ENCODE peak calls at places on chromosomes 13 and 19, in seven cellular contexts. One of them, this sample, is unnamed.

GRCh38 chr13:103772576-103772975 is 706.4 kb upstream of the SLC10A2 start:
- DNase-seq in fibroblast of mammary gland: no peak
- DNase-seq in lower lobe of right lung: no peak
- DNase-seq in D721Med: no peak
- DNase-seq in fibroblast of the aortic adventitia: no peak
- DNase-seq in BJ: no peak
- DNase-seq in tibial nerve: no peak
- DNase-seq in this sample: no peak

GRCh38 chr13:65744761-65745160 is 1485.4 kb downstream of the PCDH9 start:
- DNase-seq in fibroblast of mammary gland: peak; percentile 75
- DNase-seq in lower lobe of right lung: no peak
- DNase-seq in D721Med: no peak
- DNase-seq in fibroblast of the aortic adventitia: peak; percentile 87
- DNase-seq in BJ: peak; percentile 11
- DNase-seq in tibial nerve: no peak
- DNase-seq in this sample: peak; percentile 38

GRCh38 chr13:83485101-83485500 is 397.2 kb downstream of the SLITRK1 start:
- DNase-seq in fibroblast of mammary gland: no peak
- DNase-seq in lower lobe of right lung: no peak
- DNase-seq in D721Med: no peak
- DNase-seq in fibroblast of the aortic adventitia: no peak
- DNase-seq in BJ: no peak
- DNase-seq in tibial nerve: no peak
- DNase-seq in this sample: no peak

GRCh38 chr13:55199132-55199531 is 1941.6 kb upstream of the PRR20A start:
- DNase-seq in fibroblast of mammary gland: no peak
- DNase-seq in lower lobe of right lung: no peak
- DNase-seq in D721Med: no peak
- DNase-seq in fibroblast of the aortic adventitia: no peak
- DNase-seq in BJ: no peak
- DNase-seq in tibial nerve: no peak
- DNase-seq in this sample: no peak

GRCh38 chr13:21637296-21637695 is 33.3 kb upstream of the MICU2 start:
- DNase-seq in fibroblast of mammary gland: peak; percentile 56
- DNase-seq in lower lobe of right lung: peak; percentile 77
- DNase-seq in D721Med: no peak
- DNase-seq in fibroblast of the aortic adventitia: peak; percentile 10
- DNase-seq in BJ: no peak
- DNase-seq in tibial nerve: no peak
- DNase-seq in this sample: no peak

GRCh38 chr19:3507371-3508120 is 1.4 kb downstream of the FZR1 start:
- DNase-seq in fibroblast of mammary gland: no peak
- DNase-seq in lower lobe of right lung: no peak
- DNase-seq in D721Med: no peak
- DNase-seq in fibroblast of the aortic adventitia: no peak
- DNase-seq in BJ: no peak
- DNase-seq in tibial nerve: no peak
- DNase-seq in this sample: no peak

GRCh38 chr13:79870766-79871165 is 389.8 kb downstream of the NDFIP2 start:
- DNase-seq in fibroblast of mammary gland: peak; percentile 42
- DNase-seq in lower lobe of right lung: no peak
- DNase-seq in D721Med: no peak
- DNase-seq in fibroblast of the aortic adventitia: peak; percentile 19
- DNase-seq in BJ: no peak
- DNase-seq in tibial nerve: no peak
- DNase-seq in this sample: no peak

GRCh38 chr19:35909684-35910035 is 1.6 kb upstream of the TYROBP start:
- DNase-seq in fibroblast of mammary gland: no peak
- DNase-seq in lower lobe of right lung: no peak
- DNase-seq in D721Med: no peak
- DNase-seq in fibroblast of the aortic adventitia: no peak
- DNase-seq in BJ: no peak
- DNase-seq in tibial nerve: no peak
- DNase-seq in this sample: no peak

GRCh38 chr13:38868399-38868798 is 122.2 kb downstream of the STOML3 start:
- DNase-seq in fibroblast of mammary gland: no peak
- DNase-seq in lower lobe of right lung: no peak
- DNase-seq in D721Med: no peak
- DNase-seq in fibroblast of the aortic adventitia: no peak
- DNase-seq in BJ: no peak
- DNase-seq in tibial nerve: no peak
- DNase-seq in this sample: no peak

GRCh38 chr13:44303681-44304432 is 69.8 kb upstream of the SERP2 start:
- DNase-seq in fibroblast of mammary gland: peak; percentile 33
- DNase-seq in lower lobe of right lung: no peak
- DNase-seq in D721Med: no peak
- DNase-seq in fibroblast of the aortic adventitia: peak; percentile 89
- DNase-seq in BJ: no peak
- DNase-seq in tibial nerve: no peak
- DNase-seq in this sample: no peak

GRCh38 chr19:662207-662961 is 630 bp downstream of the RNF126 start:
- DNase-seq in fibroblast of mammary gland: peak; percentile 37
- DNase-seq in lower lobe of right lung: peak; percentile 80
- DNase-seq in D721Med: no peak
- DNase-seq in fibroblast of the aortic adventitia: peak; percentile 19
- DNase-seq in BJ: no peak
- DNase-seq in tibial nerve: no peak
- DNase-seq in this sample: no peak

GRCh38 chr13:73767747-73768315 is 366.4 kb downstream of the KLF12 start:
- DNase-seq in fibroblast of mammary gland: no peak
- DNase-seq in lower lobe of right lung: no peak
- DNase-seq in D721Med: no peak
- DNase-seq in fibroblast of the aortic adventitia: no peak
- DNase-seq in BJ: no peak
- DNase-seq in tibial nerve: no peak
- DNase-seq in this sample: no peak

GRCh38 chr13:57627663-57628062 is 3.9 kb upstream of the PCDH17 start:
- DNase-seq in fibroblast of mammary gland: peak; percentile 25
- DNase-seq in lower lobe of right lung: no peak
- DNase-seq in D721Med: no peak
- DNase-seq in fibroblast of the aortic adventitia: peak; percentile 32
- DNase-seq in BJ: no peak
- DNase-seq in tibial nerve: no peak
- DNase-seq in this sample: no peak

GRCh38 chr19:11019824-11020223 is 59.0 kb downstream of the SMARCA4 start:
- DNase-seq in fibroblast of mammary gland: peak; percentile 47
- DNase-seq in lower lobe of right lung: no peak
- DNase-seq in D721Med: no peak
- DNase-seq in fibroblast of the aortic adventitia: no peak
- DNase-seq in BJ: no peak
- DNase-seq in tibial nerve: no peak
- DNase-seq in this sample: no peak

GRCh38 chr13:39410089-39410901 is 192.7 kb downstream of the LHFPL6 start:
- DNase-seq in fibroblast of mammary gland: peak; percentile 86
- DNase-seq in lower lobe of right lung: no peak
- DNase-seq in D721Med: no peak
- DNase-seq in fibroblast of the aortic adventitia: peak; percentile 94
- DNase-seq in BJ: peak; percentile 33
- DNase-seq in tibial nerve: no peak
- DNase-seq in this sample: peak; percentile 55

GRCh38 chr13:24650157-24650556 is 30.1 kb upstream of the ATP12A start:
- DNase-seq in fibroblast of mammary gland: peak; percentile 86
- DNase-seq in lower lobe of right lung: no peak
- DNase-seq in D721Med: no peak
- DNase-seq in fibroblast of the aortic adventitia: peak; percentile 83
- DNase-seq in BJ: peak; percentile 23
- DNase-seq in tibial nerve: no peak
- DNase-seq in this sample: peak; percentile 73

GRCh38 chr13:43196171-43196611 is 172.8 kb downstream of the DNAJC15 start:
- DNase-seq in fibroblast of mammary gland: peak; percentile 44
- DNase-seq in lower lobe of right lung: no peak
- DNase-seq in D721Med: no peak
- DNase-seq in fibroblast of the aortic adventitia: peak; percentile 45
- DNase-seq in BJ: no peak
- DNase-seq in tibial nerve: no peak
- DNase-seq in this sample: no peak

GRCh38 chr13:63517376-63517775 is 2101.7 kb upstream of the PCDH20 start:
- DNase-seq in fibroblast of mammary gland: peak; percentile 85
- DNase-seq in lower lobe of right lung: no peak
- DNase-seq in D721Med: no peak
- DNase-seq in fibroblast of the aortic adventitia: no peak
- DNase-seq in BJ: peak; percentile 61
- DNase-seq in tibial nerve: no peak
- DNase-seq in this sample: peak; percentile 29

GRCh38 chr13:94168784-94169512 is 310.5 kb downstream of the DCT start:
- DNase-seq in fibroblast of mammary gland: peak; percentile 49
- DNase-seq in lower lobe of right lung: peak; percentile 45
- DNase-seq in D721Med: no peak
- DNase-seq in fibroblast of the aortic adventitia: peak; percentile 65
- DNase-seq in BJ: no peak
- DNase-seq in tibial nerve: no peak
- DNase-seq in this sample: no peak

GRCh38 chr13:40016953-40017660 is 361.6 kb downstream of the COG6 start:
- DNase-seq in fibroblast of mammary gland: no peak
- DNase-seq in lower lobe of right lung: no peak
- DNase-seq in D721Med: no peak
- DNase-seq in fibroblast of the aortic adventitia: no peak
- DNase-seq in BJ: no peak
- DNase-seq in tibial nerve: no peak
- DNase-seq in this sample: no peak

GRCh38 chr13:101398920-101399319 is 17.4 kb downstream of the NALCN start:
- DNase-seq in fibroblast of mammary gland: peak; percentile 86
- DNase-seq in lower lobe of right lung: no peak
- DNase-seq in D721Med: no peak
- DNase-seq in fibroblast of the aortic adventitia: peak; percentile 29
- DNase-seq in BJ: no peak
- DNase-seq in tibial nerve: no peak
- DNase-seq in this sample: peak; percentile 27

GRCh38 chr19:28329429-28329828 is 883.5 kb downstream of the UQCRFS1 start:
- DNase-seq in fibroblast of mammary gland: no peak
- DNase-seq in lower lobe of right lung: no peak
- DNase-seq in D721Med: no peak
- DNase-seq in fibroblast of the aortic adventitia: no peak
- DNase-seq in BJ: no peak
- DNase-seq in tibial nerve: no peak
- DNase-seq in this sample: no peak

GRCh38 chr19:28319918-28320317 is 893.0 kb downstream of the UQCRFS1 start:
- DNase-seq in fibroblast of mammary gland: no peak
- DNase-seq in lower lobe of right lung: no peak
- DNase-seq in D721Med: no peak
- DNase-seq in fibroblast of the aortic adventitia: no peak
- DNase-seq in BJ: no peak
- DNase-seq in tibial nerve: no peak
- DNase-seq in this sample: no peak

GRCh38 chr19:28319208-28319607 is 893.7 kb downstream of the UQCRFS1 start:
- DNase-seq in fibroblast of mammary gland: no peak
- DNase-seq in lower lobe of right lung: no peak
- DNase-seq in D721Med: no peak
- DNase-seq in fibroblast of the aortic adventitia: no peak
- DNase-seq in BJ: no peak
- DNase-seq in tibial nerve: no peak
- DNase-seq in this sample: no peak

GRCh38 chr19:28327905-28328304 is 885.0 kb downstream of the UQCRFS1 start:
- DNase-seq in fibroblast of mammary gland: no peak
- DNase-seq in lower lobe of right lung: no peak
- DNase-seq in D721Med: no peak
- DNase-seq in fibroblast of the aortic adventitia: no peak
- DNase-seq in BJ: no peak
- DNase-seq in tibial nerve: no peak
- DNase-seq in this sample: no peak

GRCh38 chr19:28324275-28325060 is 888.5 kb downstream of the UQCRFS1 start:
- DNase-seq in fibroblast of mammary gland: no peak
- DNase-seq in lower lobe of right lung: no peak
- DNase-seq in D721Med: no peak
- DNase-seq in fibroblast of the aortic adventitia: no peak
- DNase-seq in BJ: no peak
- DNase-seq in tibial nerve: no peak
- DNase-seq in this sample: no peak
- TF ChIP-seq CTCF in fibroblast of mammary gland: peak; percentile 25
- TF ChIP-seq CTCF in lower lobe of right lung: no peak
- TF ChIP-seq CTCF in D721Med: peak; percentile 9
- TF ChIP-seq CTCF in fibroblast of the aortic adventitia: no peak
- TF ChIP-seq CTCF in BJ: no peak
- TF ChIP-seq CTCF in tibial nerve: no peak
- TF ChIP-seq CTCF in this sample: no peak

DNA sequence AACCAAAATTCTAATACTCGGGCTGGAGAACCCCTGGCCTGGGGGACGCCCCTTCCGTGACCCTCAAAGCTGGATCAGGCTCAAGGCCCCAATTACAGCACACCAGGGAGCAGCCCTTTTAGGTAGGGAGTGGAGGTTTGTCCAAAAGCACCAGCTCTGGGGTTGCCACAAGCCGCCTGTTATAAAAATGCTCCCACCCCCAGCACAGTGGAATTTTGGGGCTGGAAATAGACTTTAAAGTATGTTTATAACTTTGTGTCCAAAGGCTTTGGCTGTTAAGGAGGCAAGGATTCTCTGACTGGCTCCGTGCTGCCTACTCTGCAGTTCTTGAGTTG is 564 bp upstream of the GMIP start:
- DNase-seq in fibroblast of mammary gland: no peak
- DNase-seq in lower lobe of right lung: no peak
- DNase-seq in D721Med: no peak
- DNase-seq in fibroblast of the aortic adventitia: no peak
- DNase-seq in BJ: no peak
- DNase-seq in tibial nerve: no peak
- DNase-seq in this sample: no peak
- TF ChIP-seq CTCF in fibroblast of mammary gland: no peak
- TF ChIP-seq CTCF in lower lobe of right lung: no peak
- TF ChIP-seq CTCF in D721Med: no peak
- TF ChIP-seq CTCF in fibroblast of the aortic adventitia: no peak
- TF ChIP-seq CTCF in BJ: no peak
- TF ChIP-seq CTCF in tibial nerve: no peak
- TF ChIP-seq CTCF in this sample: no peak

DNA sequence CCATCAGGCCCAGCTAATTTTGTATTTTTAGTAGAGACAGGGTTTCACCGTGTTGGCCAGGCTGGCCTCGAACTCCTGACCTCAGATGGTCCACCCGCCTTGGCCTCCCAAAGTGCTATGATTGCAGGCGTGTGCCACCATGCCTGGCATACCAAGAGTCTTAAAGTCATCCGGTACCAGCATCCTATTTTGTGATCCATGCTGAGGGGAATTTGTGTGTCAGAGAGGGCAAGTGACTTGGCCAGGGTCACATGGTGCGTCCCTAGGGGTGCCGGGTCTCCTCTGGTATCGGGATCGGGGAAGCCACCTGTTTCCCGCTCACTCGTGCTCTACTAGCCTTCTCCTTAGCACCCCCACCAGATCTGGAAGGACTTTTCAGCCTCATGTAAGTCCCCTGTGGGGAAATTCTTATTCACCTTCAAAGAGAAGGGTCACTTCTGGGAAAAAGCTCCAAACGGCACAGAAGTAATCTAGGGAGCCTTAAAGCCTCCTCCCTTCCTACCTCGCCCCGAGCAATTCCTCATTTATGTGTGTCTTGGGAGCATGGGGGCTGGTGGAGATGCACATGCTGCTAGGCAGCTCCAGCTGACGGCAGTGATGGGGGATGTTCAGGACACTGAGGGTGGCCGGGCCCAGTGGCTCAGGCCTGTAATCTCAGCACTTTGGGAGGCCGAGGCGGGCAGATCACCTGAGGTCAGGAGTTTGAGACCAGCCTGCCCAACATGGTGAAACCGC is 6.1 kb upstream of the ANKLE1 start:
- DNase-seq in fibroblast of mammary gland: no peak
- DNase-seq in lower lobe of right lung: no peak
- DNase-seq in D721Med: no peak
- DNase-seq in fibroblast of the aortic adventitia: no peak
- DNase-seq in BJ: no peak
- DNase-seq in tibial nerve: no peak
- DNase-seq in this sample: no peak
- TF ChIP-seq CTCF in fibroblast of mammary gland: no peak
- TF ChIP-seq CTCF in lower lobe of right lung: no peak
- TF ChIP-seq CTCF in D721Med: no peak
- TF ChIP-seq CTCF in fibroblast of the aortic adventitia: no peak
- TF ChIP-seq CTCF in BJ: no peak
- TF ChIP-seq CTCF in tibial nerve: no peak
- TF ChIP-seq CTCF in this sample: no peak

GRCh38 chr13:51945149-51945548 is 66.1 kb downstream of the ATP7B start:
- DNase-seq in fibroblast of mammary gland: no peak
- DNase-seq in lower lobe of right lung: no peak
- DNase-seq in D721Med: no peak
- DNase-seq in fibroblast of the aortic adventitia: no peak
- DNase-seq in BJ: no peak
- DNase-seq in tibial nerve: no peak
- DNase-seq in this sample: no peak
- TF ChIP-seq CTCF in fibroblast of mammary gland: no peak
- TF ChIP-seq CTCF in lower lobe of right lung: no peak
- TF ChIP-seq CTCF in D721Med: no peak
- TF ChIP-seq CTCF in fibroblast of the aortic adventitia: no peak
- TF ChIP-seq CTCF in BJ: no peak
- TF ChIP-seq CTCF in tibial nerve: no peak
- TF ChIP-seq CTCF in this sample: no peak

This sample was measured in AG09309.